ENCODE peak calls at places on chromosomes 5 and 9, in six cellular contexts. D is NCI-H1105; J is stimulated activated naive CD4-positive, alpha-beta T cell; C is AG20443; E is Calu3; L is stimulated activated CD4-positive, alpha-beta T cell treated with anti-CD3 and anti-CD28 coated beads, Interleukin-12 subunit alpha, Interleukin-12 subunit beta, amount 100 ng/mL, for 4 hours. U is an unnamed sample.

GRCh38 chr5:58143757-58144156 is 316.1 kb downstream of the PLK2 start:
- DNase-seq in D (no peak), J (no peak), C (no peak), E (no peak), L (no peak), U (no peak)

GRCh38 chr9:22416692-22417060 is 29.9 kb upstream of the DMRTA1 start:
- DNase-seq in D (no peak), J (no peak), C (no peak), E (no peak), L (no peak), U (no peak)

GRCh38 chr5:169591636-169592035 is 8.1 kb downstream of the SPDL1 start:
- DNase-seq in D (no peak), J (no peak), C (peak), E (no peak), L (no peak), U (peak)

GRCh38 chr9:107213561-107214028 is 69.5 kb upstream of the RAD23B start:
- DNase-seq in D (no peak), J (no peak), C (peak), E (peak), L (no peak), U (peak)

GRCh38 chr9:111965566-111966019 is 69.0 kb downstream of the UGCG start:
- DNase-seq in D (no peak), J (no peak), C (peak), E (peak), L (no peak), U (peak)

GRCh38 chr5:58318468-58318867 is 141.4 kb downstream of the PLK2 start:
- DNase-seq in D (no peak), J (no peak), C (no peak), E (no peak), L (no peak), U (no peak)

GRCh38 chr9:4583001-4583400 is 79.1 kb upstream of the PLPP6 start:
- DNase-seq in D (no peak), J (no peak), C (no peak), E (no peak), L (no peak), U (no peak)

GRCh38 chr9:17003576-17004240 is 131.1 kb upstream of the CNTLN start:
- DNase-seq in D (no peak), J (no peak), C (peak), E (no peak), L (no peak), U (peak)

GRCh38 chr5:16889972-16890519 is 46.0 kb downstream of the MYO10 start:
- DNase-seq in D (no peak), J (no peak), C (no peak), E (no peak), L (no peak), U (no peak)